ENCODE peak calls at places on chromosomes 7 and 10, in four cellular contexts. W is IMR-90, P is mesendoderm, K is mesenchymal stem cell. H is an unnamed sample.

GRCh38 chr7:116142850-116143249 is 67.5 kb upstream of the TES start:
- DNase-seq in W (no peak), P (no peak), K (no peak), H (no peak)

GRCh38 chr10:126997801-126998590 is 92.8 kb downstream of the DOCK1 start:
- DNase-seq in W (no peak), P (no peak), K (no peak), H (no peak)

GRCh38 chr7:33623267-33623666 is 282.1 kb upstream of the BMPER start:
- DNase-seq in W (peak), P (no peak), K (no peak), H (no peak)

GRCh38 chr7:19024261-19024660 is 93.2 kb downstream of the TWIST1 start:
- DNase-seq in W (peak), P (no peak), K (peak), H (no peak)

GRCh38 chr10:109902992-109903947 is 20.0 kb downstream of the XPNPEP1 start:
- DNase-seq in W (peak), P (no peak), K (peak), H (peak)

GRCh38 chr7:72404743-72405142 is 7.4 kb downstream of the CALN1 start:
- DNase-seq in W (no peak), P (no peak), K (no peak), H (no peak)

GRCh38 chr7:75056476-75056875 is 17.1 kb downstream of the RCC1L start:
- DNase-seq in W (peak), P (no peak), K (peak), H (no peak)

GRCh38 chr7:9939171-9939570 is 1034.5 kb upstream of the PHF14 start:
- DNase-seq in W (no peak), P (no peak), K (peak), H (no peak)

GRCh38 chr7:129005186-129005585 is 49.7 kb downstream of the TNPO3 start:
- DNase-seq in W (no peak), P (no peak), K (no peak), H (no peak)

GRCh38 chr7:70761711-70762328 is 370.1 kb upstream of the GALNT17 start:
- DNase-seq in W (no peak), P (no peak), K (no peak), H (no peak)

GRCh38 chr10:103396789-103397087 is 312 bp downstream of the PDCD11 start:
- DNase-seq in W (no peak), P (no peak), K (no peak), H (no peak)
- H2BK120ac ChIP-seq in W (no peak), P (no peak), K (no peak), H (no peak)

DNA sequence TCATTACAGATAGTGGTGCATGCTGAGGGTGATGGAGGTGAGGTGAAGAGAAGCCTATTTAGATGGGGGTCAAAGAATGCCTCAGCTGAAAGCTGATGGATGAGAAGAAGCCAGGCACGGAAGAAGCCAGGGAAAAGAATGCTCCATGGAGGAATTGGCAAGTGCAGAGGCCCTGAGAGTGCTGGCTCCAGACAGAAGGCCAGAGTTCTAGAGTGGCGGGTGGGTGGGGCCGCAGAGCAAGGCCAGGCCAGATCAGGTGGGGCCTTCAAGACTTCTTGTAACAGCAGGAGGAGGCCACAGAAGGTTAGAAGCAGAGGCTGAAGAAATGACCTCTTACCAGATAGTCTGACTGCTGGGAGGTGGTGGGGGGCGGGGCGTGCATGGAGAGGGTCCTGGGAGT is 7.3 kb downstream of the EEPD1 start:
- DNase-seq in W (no peak), P (no peak), K (no peak), H (no peak)
- H2AK5ac ChIP-seq in W (peak), P (no peak), K (no peak), H (no peak)

GRCh38 chr10:93710333-93710909 is 8.0 kb upstream of the FRA10AC1 start:
- DNase-seq in W (no peak), P (no peak), K (no peak), H (no peak)
- H2BK120ac ChIP-seq in W (no peak), P (no peak), K (no peak), H (no peak)

DNA sequence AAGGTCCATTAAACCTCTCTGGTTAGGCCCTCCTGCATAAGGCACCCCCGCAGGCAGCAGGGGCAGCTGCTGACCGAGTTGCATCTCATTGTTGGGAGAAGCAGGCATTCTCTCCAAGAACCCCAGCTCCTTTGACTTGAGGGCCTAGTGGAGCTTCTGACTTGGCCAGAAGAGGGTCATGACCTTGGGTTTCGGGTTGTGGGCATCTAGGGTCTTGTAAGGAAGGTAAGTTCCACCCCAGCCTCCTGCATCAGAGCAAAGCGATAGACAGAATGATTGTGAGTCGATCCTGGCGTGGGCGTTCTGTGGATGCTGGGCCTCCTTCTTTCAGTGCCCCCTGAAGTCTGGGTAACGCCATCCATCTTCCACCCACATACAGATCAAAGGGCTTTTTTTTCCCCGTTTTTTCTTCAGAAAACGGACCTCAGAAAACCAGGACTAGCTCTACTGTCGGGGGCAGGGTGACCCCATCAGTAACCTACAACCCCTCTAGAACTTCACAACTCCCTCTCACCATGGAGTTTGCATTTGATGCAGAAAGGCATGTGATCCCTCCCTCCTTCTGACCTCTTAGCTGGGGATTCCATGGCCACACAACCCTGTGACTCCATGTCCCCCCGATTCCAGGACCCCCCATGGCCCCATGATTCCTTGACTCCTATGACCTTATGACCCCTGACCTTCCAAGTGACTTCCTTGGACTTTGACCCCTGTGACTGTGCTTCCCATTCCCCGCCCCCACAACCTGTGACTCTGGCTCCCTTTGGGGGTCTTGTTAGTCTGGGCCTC is 3.0 kb downstream of the SEMA4G start:
- DNase-seq in W (no peak), P (no peak), K (no peak), H (no peak)
- H2AK5ac ChIP-seq in W (no peak), P (no peak), K (peak), H (no peak)

DNA sequence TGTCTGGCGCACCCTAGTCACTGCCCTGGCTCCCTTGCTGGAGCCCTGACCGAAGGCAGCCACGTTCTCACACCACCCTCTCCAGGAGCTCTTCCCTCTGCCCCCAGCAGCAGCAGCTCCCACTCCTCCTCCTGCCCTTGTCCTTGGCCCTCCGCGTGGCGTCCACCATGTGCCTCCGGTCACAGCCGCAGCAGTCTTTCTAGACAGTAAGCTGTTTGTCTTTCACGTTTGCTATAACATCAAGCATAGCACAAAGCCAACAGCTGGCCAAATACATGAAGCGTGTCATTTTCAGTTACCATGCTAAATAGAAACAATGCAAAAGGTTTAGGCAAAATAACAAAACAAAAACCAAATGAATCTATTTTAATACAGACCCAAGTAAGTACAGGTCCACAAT is 3.3 kb downstream of the PITRM1 start:
- DNase-seq in W (no peak), P (no peak), K (no peak), H (no peak)
- H2BK120ac ChIP-seq in W (no peak), P (no peak), K (no peak), H (no peak)

GRCh38 chr7:143381427-143382125 is 431 bp downstream of the ZYX start:
- DNase-seq in W (peak), P (no peak), K (peak), H (peak)
- H2AK5ac ChIP-seq in W (peak), P (no peak), K (peak), H (no peak)

DNA sequence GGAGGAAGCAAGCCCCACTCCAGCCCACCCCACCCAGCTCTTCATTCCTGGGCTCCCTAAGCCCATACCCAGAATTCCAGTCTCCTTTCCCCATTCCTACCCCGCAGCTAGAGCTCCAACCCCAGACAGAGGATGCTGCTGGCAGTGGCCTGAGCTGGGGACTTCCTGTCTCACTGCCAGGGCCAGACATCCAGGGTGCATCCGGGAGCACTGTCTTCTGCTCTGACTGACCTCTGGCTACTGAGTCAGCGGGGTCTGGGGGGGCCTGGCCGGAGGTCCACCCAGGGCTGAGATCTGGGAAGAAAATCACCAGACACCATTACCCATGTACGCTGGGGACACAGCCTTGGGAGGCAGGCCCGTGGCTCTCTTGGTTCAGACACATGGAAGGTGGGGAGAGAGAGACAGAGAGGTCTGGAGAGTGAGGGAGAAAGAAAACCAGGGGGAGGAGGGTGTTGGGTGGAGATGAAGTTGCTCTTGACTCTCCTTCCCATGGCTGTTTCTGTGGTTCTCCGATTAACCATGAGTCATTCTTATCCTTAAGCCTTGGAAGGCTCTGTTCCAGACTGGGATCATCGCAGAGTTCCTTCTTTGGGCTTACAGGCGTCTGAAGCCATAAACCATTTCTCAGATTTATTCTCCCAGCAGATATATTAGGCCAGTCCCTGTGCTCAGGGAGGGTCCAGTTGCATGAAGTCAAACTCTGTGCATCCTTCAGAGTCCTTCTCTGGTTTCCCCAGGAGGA is 23.6 kb downstream of the TSPAN15 start:
- DNase-seq in W (peak), P (no peak), K (peak), H (no peak)
- H2BK120ac ChIP-seq in W (peak), P (no peak), K (peak), H (no peak)

DNA sequence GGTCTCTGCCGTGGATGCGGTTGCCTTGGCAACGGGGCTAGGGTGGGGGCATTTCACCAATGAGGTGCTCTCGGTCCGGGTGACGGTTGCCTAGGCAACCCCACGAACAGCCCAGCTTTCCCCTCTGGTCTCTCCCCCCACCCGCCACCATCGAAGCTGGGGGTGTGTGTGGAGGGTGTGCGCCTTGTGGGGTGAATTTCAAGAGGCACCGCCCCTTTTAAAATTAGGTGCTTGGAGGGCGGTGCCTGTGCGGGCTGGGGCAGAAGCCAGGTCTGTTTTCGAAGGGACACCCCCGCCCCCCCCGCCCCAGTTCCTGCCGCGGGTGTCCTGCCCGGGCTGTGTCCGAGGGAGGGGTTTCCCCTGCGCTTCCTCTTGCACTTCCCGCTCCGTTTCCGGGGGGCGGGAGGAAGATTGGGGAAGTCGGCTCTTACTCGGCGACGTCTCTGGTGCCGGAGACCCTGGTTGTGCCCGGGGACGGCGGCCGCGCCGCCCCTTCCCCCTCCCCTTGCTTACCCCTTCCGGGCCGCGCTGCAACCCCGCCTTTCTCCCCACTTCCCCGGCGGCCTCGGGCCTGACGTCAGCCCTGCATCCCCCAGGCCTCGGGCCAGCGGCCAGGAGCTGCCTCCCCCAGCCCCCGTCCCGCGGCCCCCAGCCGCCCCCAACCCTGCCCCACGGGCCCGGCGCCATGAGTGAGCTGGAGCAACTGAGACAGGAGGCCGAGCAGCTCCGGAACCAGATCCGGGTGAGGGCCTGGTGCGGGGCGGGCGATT is 2.2 kb downstream of the GNB2 start:
- DNase-seq in W (peak), P (peak), K (peak), H (peak)
- H2AK5ac ChIP-seq in W (peak), P (no peak), K (no peak), H (no peak)